ENCODE peak calls at places on chromosomes 3 and 15, in eight cellular contexts. Y, R, W, Q, B, H, P and J are unnamed samples.

GRCh38 chr3:148903022-148903442 is 37.9 kb downstream of the CPA3 start:
- DNase-seq in R (no peak), P (no peak), W (no peak), Q (no peak), H (peak), Y (no peak), B (no peak), J (no peak)

GRCh38 chr3:184099806-184100686 is 3.2 kb downstream of the HTR3E start:
- DNase-seq in H (no peak), Q (no peak), P (no peak), R (no peak), Y (no peak), B (no peak), W (no peak), J (no peak)

GRCh38 chr15:69450968-69451695 is 1.5 kb upstream of the RPLP1 start:
- DNase-seq in Q (no peak), P (no peak), Y (no peak), W (no peak), B (no peak), H (no peak), R (no peak), J (no peak)

GRCh38 chr15:101380146-101380545 is 85.1 kb upstream of the SNRPA1 start:
- DNase-seq in B (no peak), H (no peak), Q (no peak), Y (no peak), W (no peak), P (peak), R (no peak), J (no peak)

GRCh38 chr3:141876381-141876890 is at the start of gene ATP1B3:
- DNase-seq in P (peak), W (no peak), Q (peak), R (peak), Y (peak), H (peak), B (peak), J (peak)

GRCh38 chr3:97720417-97720816 is 44.1 kb upstream of the ARL6 start:
- DNase-seq in W (no peak), Q (no peak), R (no peak), H (no peak), Y (peak), B (no peak), P (no peak), J (no peak)

GRCh38 chr15:69729167-69729748 is 276.6 kb downstream of the RPLP1 start:
- DNase-seq in Y (peak), B (no peak), Q (peak), P (no peak), R (peak), H (peak), W (no peak), J (peak)

GRCh38 chr3:72273615-72274014 is 488.7 kb upstream of the PROK2 start:
- DNase-seq in Y (no peak), H (peak), P (no peak), W (peak), Q (no peak), B (no peak), R (no peak), J (no peak)

GRCh38 chr3:87191175-87191574 is 35.9 kb upstream of the CHMP2B start:
- DNase-seq in Q (no peak), Y (no peak), B (no peak), H (no peak), W (no peak), P (no peak), R (no peak), J (no peak)

GRCh38 chr3:100525753-100526612 is 33.6 kb downstream of the TMEM45A start:
- DNase-seq in Y (peak), Q (no peak), B (no peak), P (no peak), W (peak), R (no peak), H (peak), J (no peak)

GRCh38 chr15:68795298-68795848 is 25.3 kb downstream of the ANP32A start:
- DNase-seq in H (peak), B (no peak), Q (peak), W (peak), R (peak), Y (no peak), P (peak), J (peak)

GRCh38 chr15:99421172-99421656 is 144.6 kb upstream of the MEF2A start:
- DNase-seq in Y (no peak), W (no peak), P (peak), Q (peak), R (no peak), H (peak), B (no peak), J (no peak)

GRCh38 chr15:55799287-55800212 is 56.6 kb upstream of the PRTG start:
- DNase-seq in H (peak), Q (peak), Y (peak), P (no peak), W (no peak), B (no peak), R (peak), J (peak)

GRCh38 chr3:15041950-15042349 is 23.2 kb downstream of the MRPS25 start:
- DNase-seq in H (no peak), B (no peak), Y (no peak), R (no peak), P (peak), Q (no peak), W (no peak), J (no peak)

GRCh38 chr3:111627092-111627491 is 31.9 kb upstream of the ZBED2 start:
- DNase-seq in W (no peak), Q (no peak), B (no peak), Y (no peak), R (no peak), P (no peak), H (peak), J (no peak)

GRCh38 chr3:66431494-66431893 is 69.3 kb downstream of the LRIG1 start:
- DNase-seq in W (peak), Q (no peak), H (peak), R (no peak), B (no peak), Y (no peak), P (no peak), J (no peak)

GRCh38 chr3:63193647-63194046 is 84.5 kb upstream of the SYNPR start:
- DNase-seq in B (no peak), W (no peak), P (no peak), R (peak), Y (no peak), Q (peak), H (no peak), J (peak)

GRCh38 chr3:13671536-13672233 is 122.8 kb downstream of the FBLN2 start:
- DNase-seq in B (no peak), R (no peak), Q (no peak), W (no peak), P (no peak), H (no peak), Y (no peak), J (no peak)

GRCh38 chr3:124836448-124836847 is 50.7 kb downstream of the ITGB5 start:
- DNase-seq in Q (no peak), H (no peak), R (no peak), Y (no peak), B (no peak), W (no peak), P (no peak), J (no peak)

GRCh38 chr15:51550841-51551240 is 71.7 kb downstream of the DMXL2 start:
- DNase-seq in H (no peak), R (no peak), P (no peak), Q (no peak), B (no peak), Y (no peak), W (no peak), J (no peak)

GRCh38 chr3:106333911-106334618 is 465.3 kb upstream of the CBLB start:
- DNase-seq in H (peak), P (no peak), R (no peak), B (no peak), Q (no peak), W (no peak), Y (no peak), J (no peak)

GRCh38 chr15:73258271-73259108 is 110.3 kb downstream of the HCN4 start:
- DNase-seq in P (no peak), B (no peak), W (no peak), Y (no peak), Q (no peak), H (no peak), R (no peak), J (no peak)

GRCh38 chr15:67043939-67044771 is 21.2 kb upstream of the SMAD3 start:
- DNase-seq in H (peak), Q (no peak), B (no peak), R (no peak), W (no peak), P (no peak), Y (no peak), J (no peak)

GRCh38 chr15:69380100-69380725 is 33.9 kb upstream of the KIF23 start:
- DNase-seq in Q (no peak), P (no peak), B (no peak), H (peak), Y (no peak), W (no peak), R (no peak), J (no peak)

GRCh38 chr15:96089396-96090058 is 241.0 kb upstream of the NR2F2 start:
- DNase-seq in H (no peak), R (no peak), W (no peak), B (no peak), Y (no peak), P (no peak), Q (no peak), J (no peak)

GRCh38 chr3:45269952-45270351 is 43.9 kb upstream of the TMEM158 start:
- DNase-seq in B (no peak), Q (no peak), H (no peak), W (no peak), P (no peak), Y (no peak), R (no peak), J (no peak)

GRCh38 chr3:108145578-108145977 is 54.7 kb upstream of the CD47 start:
- DNase-seq in B (no peak), W (no peak), R (no peak), Y (no peak), Q (no peak), H (no peak), P (no peak), J (no peak)